ENCODE peak calls at places on chromosomes 16 and 17, in six cellular contexts. E, T, V, Q, O and M are unnamed samples.

GRCh38 chr16:15913046-15913698 is 24.8 kb upstream of the CEP20 start:
- DNase-seq in E (no peak), T (no peak), V (no peak), Q (no peak), O (no peak), M (no peak)

GRCh38 chr17:69406906-69407305 is 7.6 kb upstream of the MAP2K6 start:
- DNase-seq in E (no peak), T (peak; percentile 25), V (no peak), Q (peak; percentile 7), O (no peak), M (peak; percentile 29)

GRCh38 chr16:23434380-23434779 is 18.6 kb downstream of the COG7 start:
- DNase-seq in E (no peak), T (peak; percentile 74), V (peak; percentile 61), Q (peak; percentile 85), O (no peak), M (peak; percentile 85)

GRCh38 chr17:55122114-55122513 is 142.6 kb upstream of the HLF start:
- DNase-seq in E (no peak), T (no peak), V (no peak), Q (no peak), O (no peak), M (no peak)

GRCh38 chr16:55622930-55623561 is 32.7 kb upstream of the SLC6A2 start:
- DNase-seq in E (no peak), T (no peak), V (no peak), Q (no peak), O (no peak), M (no peak)

GRCh38 chr17:18039535-18040286 is 503 bp downstream of the GID4 start:
- DNase-seq in E (no peak), T (no peak), V (no peak), Q (no peak), O (peak; percentile 24), M (peak; percentile 24)

GRCh38 chr17:49548506-49549310 is 27.0 kb upstream of the NXPH3 start:
- DNase-seq in E (peak; percentile 62), T (peak; percentile 30), V (no peak), Q (peak; percentile 55), O (no peak), M (peak; percentile 65)

GRCh38 chr16:52812945-52813556 is 239.6 kb downstream of the CHD9NB start:
- DNase-seq in E (no peak), T (peak; percentile 28), V (no peak), Q (peak; percentile 5), O (no peak), M (peak; percentile 32)

GRCh38 chr16:75256871-75257343 is 5.5 kb upstream of the BCAR1 start:
- DNase-seq in E (no peak), T (peak; percentile 62), V (no peak), Q (peak; percentile 47), O (no peak), M (peak; percentile 43)

GRCh38 chr17:48131216-48131824 is 23.8 kb downstream of the SNX11 start:
- DNase-seq in E (no peak), T (peak; percentile 66), V (peak; percentile 69), Q (peak; percentile 82), O (peak; percentile 44), M (peak; percentile 80)

GRCh38 chr16:64251742-64252141 is 870.1 kb downstream of the CDH11 start:
- DNase-seq in E (peak; percentile 16), T (no peak), V (no peak), Q (no peak), O (no peak), M (no peak)

GRCh38 chr17:7822126-7822525 is 11.9 kb upstream of the KDM6B start:
- DNase-seq in E (no peak), T (no peak), V (no peak), Q (no peak), O (no peak), M (no peak)

GRCh38 chr17:64736804-64737492 is 74.8 kb upstream of the SMURF2 start:
- DNase-seq in E (no peak), T (peak; percentile 72), V (peak; percentile 69), Q (peak; percentile 70), O (no peak), M (peak; percentile 78)

GRCh38 chr16:2211923-2212347 is 1.3 kb upstream of the BRICD5 start:
- DNase-seq in E (no peak), T (no peak), V (peak; percentile 18), Q (no peak), O (no peak), M (no peak)

GRCh38 chr17:63775420-63775819 is 1.4 kb downstream of the DDX42 start:
- DNase-seq in E (no peak), T (no peak), V (no peak), Q (peak; percentile 13), O (no peak), M (no peak)

GRCh38 chr16:13997933-13998332 is 73.2 kb upstream of the MRTFB start:
- DNase-seq in E (no peak), T (no peak), V (peak; percentile 28), Q (no peak), O (no peak), M (no peak)

GRCh38 chr16:88306411-88306810 is 76.3 kb upstream of the ZNF469 start:
- DNase-seq in E (peak; percentile 9), T (no peak), V (no peak), Q (no peak), O (no peak), M (no peak)

GRCh38 chr16:8885674-8886592 is 3.8 kb downstream of the LITAFD start:
- DNase-seq in E (no peak), T (peak; percentile 51), V (no peak), Q (peak; percentile 24), O (no peak), M (no peak)

GRCh38 chr17:16482253-16482652 is 9.7 kb downstream of the LRRC75A start:
- DNase-seq in E (no peak), T (no peak), V (no peak), Q (no peak), O (no peak), M (no peak)

GRCh38 chr16:63530974-63531373 is 1494.7 kb upstream of the CDH8 start:
- DNase-seq in E (no peak), T (no peak), V (no peak), Q (no peak), O (no peak), M (no peak)

GRCh38 chr16:16086653-16087446 is 136.4 kb downstream of the ABCC6 start:
- DNase-seq in E (no peak), T (no peak), V (no peak), Q (no peak), O (no peak), M (no peak)

DNA sequence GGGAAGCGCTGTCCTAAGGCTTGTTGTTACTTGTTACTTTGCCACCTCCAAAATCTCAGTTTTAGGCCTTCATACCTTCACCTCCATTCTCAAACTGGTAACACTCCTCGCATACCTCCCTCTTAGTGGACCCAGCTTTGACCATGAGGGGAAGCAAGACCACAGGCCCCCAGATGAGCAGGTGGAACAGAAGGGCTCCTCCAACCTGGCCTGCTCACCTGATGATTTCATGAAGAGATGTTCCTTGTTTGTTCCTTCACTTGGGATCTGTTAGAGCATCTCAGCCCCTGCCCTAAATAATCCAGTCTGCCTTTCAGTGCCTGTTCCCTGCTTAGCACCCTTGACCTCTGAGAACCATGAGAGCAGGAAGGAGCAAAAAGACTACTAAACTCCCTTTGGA is 28.7 kb downstream of the DHX38 start:
- DNase-seq in E (no peak), T (no peak), V (no peak), Q (no peak), O (no peak), M (no peak)
- H3K4me3 ChIP-seq in E (no peak overlapping the region), T (no peak overlapping the region), V (no peak overlapping the region), Q (no peak overlapping the region), O (no peak overlapping the region), M (no peak overlapping the region)

GRCh38 chr16:56910654-56911539 is 21.0 kb upstream of the HERPUD1 start:
- DNase-seq in E (no peak), T (peak; percentile 93), V (peak; percentile 85), Q (peak; percentile 91), O (no peak), M (peak; percentile 82)

GRCh38 chr16:56910114-56910511 is 21.8 kb upstream of the HERPUD1 start:
- DNase-seq in E (no peak), T (no peak), V (no peak), Q (no peak), O (no peak), M (no peak)

GRCh38 chr16:56911771-56912541 is 20.0 kb upstream of the HERPUD1 start:
- DNase-seq in E (peak; percentile 23), T (peak; percentile 65), V (peak; percentile 4), Q (peak; percentile 64), O (no peak), M (peak; percentile 54)

GRCh38 chr16:56907401-56907800 is 24.5 kb upstream of the HERPUD1 start:
- DNase-seq in E (no peak), T (no peak), V (no peak), Q (no peak), O (no peak), M (no peak)

GRCh38 chr16:56909484-56910113 is 22.3 kb upstream of the HERPUD1 start:
- DNase-seq in E (no peak), T (no peak), V (no peak), Q (peak; percentile 54), O (no peak), M (no peak)
- TF ChIP-seq CTCF in E (no peak), T (no peak), V (no peak), Q (peak; percentile 18), O (no peak), M (no peak)

GRCh38 chr16:48904333-48904732 is 294.4 kb upstream of the N4BP1 start:
- DNase-seq in E (no peak), T (no peak), V (no peak), Q (no peak), O (no peak), M (no peak)

GRCh38 chr16:48903054-48903453 is 293.1 kb upstream of the N4BP1 start:
- DNase-seq in E (no peak), T (no peak), V (no peak), Q (no peak), O (no peak), M (no peak)

GRCh38 chr16:48907906-48908634 is 298.1 kb upstream of the N4BP1 start:
- DNase-seq in E (no peak), T (no peak), V (no peak), Q (no peak), O (no peak), M (no peak)

GRCh38 chr16:48905632-48906031 is 295.7 kb upstream of the N4BP1 start:
- DNase-seq in E (no peak), T (no peak), V (no peak), Q (no peak), O (no peak), M (no peak)

GRCh38 chr16:48906076-48906475 is 296.1 kb upstream of the N4BP1 start:
- DNase-seq in E (no peak), T (no peak), V (no peak), Q (no peak), O (no peak), M (no peak)
- H3K4me3 ChIP-seq in E (no peak overlapping the region), T (no peak overlapping the region), V (no peak overlapping the region), Q (no peak overlapping the region), O (no peak overlapping the region), M (no peak overlapping the region)

DNA sequence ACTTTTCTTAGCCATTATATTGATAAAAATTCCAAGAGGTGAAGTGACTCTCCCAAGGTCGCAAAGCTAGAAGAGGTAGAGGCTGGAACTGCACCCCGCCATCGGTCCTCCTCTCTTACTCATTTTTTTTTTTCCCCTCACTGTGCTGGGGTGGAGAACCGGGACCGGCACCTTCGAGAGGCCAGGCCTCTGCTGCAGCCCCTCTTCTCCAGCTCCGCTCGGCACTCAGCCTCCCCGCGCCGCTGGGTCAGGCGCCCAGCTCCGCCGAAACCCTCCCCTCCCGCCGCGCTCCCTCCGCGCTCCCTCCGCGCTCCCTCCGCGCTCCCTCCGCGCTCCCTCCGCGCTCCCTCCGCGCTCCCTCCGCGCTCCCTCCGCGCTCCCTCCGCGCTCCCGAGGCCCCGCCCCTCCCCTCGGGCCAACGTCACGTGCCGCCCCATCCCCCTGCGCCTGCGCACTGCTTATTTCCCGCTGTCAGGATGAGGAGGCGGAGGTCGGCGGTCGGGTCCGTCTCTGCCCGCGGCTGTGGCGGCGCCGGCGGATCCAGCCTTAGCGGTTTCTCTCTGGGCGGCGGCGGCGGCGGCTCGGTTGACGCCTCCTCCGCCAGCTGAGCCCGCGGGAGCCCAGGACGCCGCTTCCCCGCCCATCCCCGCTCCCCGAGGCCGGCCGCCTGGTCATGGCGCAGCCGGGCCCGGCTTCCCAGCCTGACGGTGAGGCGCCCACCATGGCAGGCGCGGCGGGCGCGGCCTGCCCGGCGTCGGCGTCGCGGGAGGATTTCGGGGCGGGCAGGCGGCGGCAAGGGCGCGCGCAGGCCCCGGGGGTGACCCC is at the start of gene RABEP1:
- DNase-seq in E (peak; percentile 93), T (peak; percentile 88), V (peak; percentile 78), Q (peak; percentile 88), O (peak; percentile 77), M (peak; percentile 94)
- TF ChIP-seq CTCF in E (peak; percentile 46), T (no peak), V (no peak), Q (peak; percentile 55), O (no peak), M (peak; percentile 22)